ENCODE peak calls at places on chromosomes 12 and 14, in four cellular contexts. I is neural progenitor cell, W is dorsolateral prefrontal cortex, Z is left lung. F is an unnamed sample.

GRCh38 chr14:74407021-74407800 is 18.8 kb downstream of the SYNDIG1L start:
- DNase-seq in W (no peak), I (no peak), Z (no peak), F (no peak)

GRCh38 chr12:57165741-57166140 is 18.3 kb upstream of the LRP1-AS start:
- DNase-seq in W (no peak), I (no peak), Z (no peak), F (no peak)

GRCh38 chr14:77225254-77225653 is 43.7 kb downstream of the TMEM63C start:
- DNase-seq in W (no peak), I (no peak), Z (no peak), F (no peak)

GRCh38 chr12:124727244-124727673 is 136.4 kb downstream of the SCARB1 start:
- DNase-seq in Z (peak; percentile 90), I (no peak), W (peak; percentile 61), F (no peak)

GRCh38 chr12:67671892-67672291 is 23.3 kb downstream of the DYRK2 start:
- DNase-seq in Z (no peak), W (no peak), I (no peak), F (no peak)

GRCh38 chr12:42447371-42447786 is 121.4 kb downstream of the PPHLN1 start:
- DNase-seq in I (peak; percentile 24), Z (no peak), W (no peak), F (no peak)

GRCh38 chr12:121190523-121191031 is 19.4 kb upstream of the P2RX4 start:
- DNase-seq in I (no peak), W (no peak), Z (no peak), F (no peak)

GRCh38 chr12:99911076-99911475 is 73.7 kb downstream of the ANKS1B start:
- DNase-seq in I (no peak), Z (no peak), W (no peak), F (peak; percentile 61)

GRCh38 chr14:96160030-96160912 is 44.4 kb upstream of the BDKRB2 start:
- DNase-seq in W (no peak), I (no peak), Z (no peak), F (no peak)

GRCh38 chr12:6383572-6384498 is at the start of gene LTBR:
- DNase-seq in I (peak; percentile 49), Z (peak; percentile 97), W (peak; percentile 60), F (no peak)

GRCh38 chr14:90970167-90970600 is 90.3 kb downstream of the RPS6KA5 start:
- DNase-seq in Z (no peak), I (no peak), W (no peak), F (no peak)

GRCh38 chr12:69099201-69099837 is 140.1 kb upstream of the CPSF6 start:
- DNase-seq in W (no peak), Z (no peak), I (no peak), F (no peak)

GRCh38 chr12:76080729-76081415 is 3.6 kb downstream of the NAP1L1 start:
- DNase-seq in W (no peak), Z (no peak), I (peak; percentile 49), F (no peak)

GRCh38 chr12:104423273-104423672 is 33.5 kb upstream of the CHST11 start:
- DNase-seq in W (no peak), Z (no peak), I (no peak), F (no peak)

DNA sequence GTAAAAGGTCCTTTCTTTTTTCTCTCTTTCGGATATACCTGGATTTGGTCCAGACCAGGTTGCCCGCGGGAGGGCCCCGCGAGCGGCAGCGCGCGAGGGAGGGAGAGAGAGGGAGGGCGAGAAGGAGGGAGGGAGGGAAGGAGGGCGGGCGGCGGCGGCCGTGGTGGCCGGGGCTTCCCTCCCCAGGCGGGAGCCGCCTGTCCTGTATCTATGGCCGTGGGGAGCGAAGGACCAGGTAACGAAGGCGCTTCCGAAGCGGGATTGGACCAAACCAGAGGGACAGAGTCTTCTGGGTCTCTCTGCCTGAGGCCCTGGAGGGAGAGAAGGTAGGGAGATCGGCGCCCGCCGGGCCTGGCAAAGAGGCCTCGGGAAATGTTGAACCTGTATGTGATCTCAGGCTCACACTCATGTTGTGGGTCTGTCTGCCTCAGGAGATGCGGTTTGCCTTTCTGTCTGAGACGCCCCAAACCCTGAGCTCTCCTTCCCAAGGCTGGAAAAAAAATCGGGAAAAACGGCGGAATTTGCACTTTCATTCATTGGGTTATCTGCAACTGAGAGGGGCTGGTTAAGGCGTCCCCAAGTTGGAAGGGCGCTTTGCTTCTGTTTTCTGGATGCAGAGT is 5.2 kb upstream of the HOXC9 start:
- DNase-seq in Z (no peak), I (no peak), W (no peak), F (no peak)
- H3K27me3 ChIP-seq in Z (peaks cover 100% of the 10 kb centered on the region), I (peaks cover 100% of the 10 kb centered on the region), W (peaks cover 99% of the 10 kb centered on the region), F (no peaks in the 10 kb centered on the region)

DNA sequence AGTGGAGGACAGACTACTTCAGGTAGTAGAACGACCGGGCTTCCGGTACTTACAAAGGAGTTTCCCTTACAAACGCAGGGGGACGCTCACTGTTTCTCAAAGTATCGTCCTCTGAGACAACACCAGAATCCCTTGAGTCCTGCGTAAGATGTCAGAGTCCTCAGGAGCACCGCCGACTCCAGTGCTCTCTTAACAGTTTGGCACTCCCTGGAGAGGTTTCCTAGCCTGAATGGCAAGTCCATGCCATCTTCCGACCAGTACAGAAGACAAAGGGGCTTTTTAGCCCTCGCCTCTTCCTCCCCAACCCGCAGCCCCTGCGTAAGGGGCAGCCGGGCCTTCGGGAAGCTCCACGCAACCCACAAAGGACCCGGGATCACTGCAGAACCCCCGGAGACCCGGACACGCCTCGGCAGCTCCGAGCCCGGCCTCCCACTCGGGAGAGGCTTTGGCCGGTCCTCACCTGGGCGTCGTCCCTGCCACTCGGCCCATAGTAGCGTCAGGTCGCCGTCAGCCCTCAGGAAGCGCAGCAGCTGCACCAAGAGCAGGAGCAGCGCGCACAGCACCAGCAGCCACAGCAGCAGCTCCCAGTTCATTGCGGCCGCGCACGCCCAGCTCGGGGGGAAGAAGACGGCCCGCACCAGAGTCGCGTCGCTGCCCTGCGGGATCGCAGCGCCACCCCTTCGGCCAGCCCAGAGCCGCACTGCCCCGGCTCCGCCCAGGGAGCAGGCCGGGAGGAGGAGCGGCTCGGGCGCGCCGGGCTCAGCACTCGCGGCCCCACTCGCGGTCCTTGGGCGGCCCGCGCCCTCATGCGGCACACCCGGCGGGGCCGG is at the start of gene DHRS7:
- DNase-seq in W (peak; percentile 79), I (peak; percentile 92), Z (peak; percentile 90), F (peak; percentile 42)
- TF ChIP-seq CTCF in W (peak; percentile 80), I (peak; percentile 49), Z (peak; percentile 63), F (peak; percentile 77)

GRCh38 chr12:113594967-113595366 is 123.3 kb upstream of the LHX5 start:
- DNase-seq in I (no peak), Z (no peak), W (no peak), F (no peak)
- H3K27me3 ChIP-seq in I (no peaks in the 10 kb centered on the region), Z (peaks cover 10% of the 10 kb centered on the region), W (peaks cover 62% of the 10 kb centered on the region), F (peaks cover 17% of the 10 kb centered on the region)

GRCh38 chr12:10098762-10099161 is at the start of gene CLEC1A:
- DNase-seq in Z (no peak), I (peak; percentile 72), W (no peak), F (no peak)

GRCh38 chr12:10102322-10102721 is 3.5 kb upstream of the CLEC1A start:
- DNase-seq in W (no peak), Z (no peak), I (no peak), F (no peak)

GRCh38 chr12:10097521-10097920 is 1.3 kb downstream of the CLEC1A start:
- DNase-seq in Z (no peak), W (no peak), I (no peak), F (no peak)

GRCh38 chr12:10101042-10101579 is 2.3 kb upstream of the CLEC1A start:
- DNase-seq in I (no peak), Z (no peak), W (no peak), F (no peak)

GRCh38 chr12:10101648-10102220 is 2.9 kb upstream of the CLEC1A start:
- DNase-seq in I (no peak), W (no peak), Z (no peak), F (no peak)
- TF ChIP-seq CTCF in I (no peak), W (no peak), Z (no peak), F (no peak)

GRCh38 chr12:132606927-132607326 is 3.5 kb downstream of the LRCOL1 start:
- DNase-seq in Z (no peak), I (no peak), W (no peak), F (no peak)

GRCh38 chr12:132606466-132606865 is 3.9 kb downstream of the LRCOL1 start:
- DNase-seq in W (no peak), I (no peak), Z (no peak), F (no peak)

GRCh38 chr12:132610896-132611602 is 667 bp upstream of the LRCOL1 start:
- DNase-seq in Z (no peak), W (no peak), I (no peak), F (no peak)

GRCh38 chr12:132610051-132610759 is at the start of gene LRCOL1:
- DNase-seq in I (peak; percentile 21), Z (peak; percentile 75), W (no peak), F (no peak)

GRCh38 chr12:132608231-132609171 is 1.9 kb downstream of the LRCOL1 start:
- DNase-seq in W (no peak), Z (no peak), I (peak; percentile 18), F (no peak)
- H3K27me3 ChIP-seq in W (peaks cover 42% of the 10 kb centered on the region), Z (peaks cover 21% of the 10 kb centered on the region), I (peaks cover 100% of the 10 kb centered on the region), F (no peaks in the 10 kb centered on the region)

GRCh38 chr12:19707948-19708409 is 268.7 kb downstream of the AEBP2 start:
- DNase-seq in W (no peak), I (no peak), Z (no peak), F (no peak)
- TF ChIP-seq CTCF in W (no peak), I (peak; percentile 10), Z (no peak), F (no peak)